ENCODE peak calls at places on chromosome 12, in eight cellular contexts. S is fibroblast of lung, V is MM.1S, P is GM12878, J is SK-N-SH, Z is K562, D is GM23338, O is neural progenitor cell. H is an unnamed sample.

GRCh38 chr12:46843811-46844210 is 18.0 kb upstream of the SLC38A4 start:
- DNase-seq in O (no peak), J (no peak), Z (no peak), D (no peak), V (no peak), S (peak; percentile 65), P (no peak), H (no peak)

GRCh38 chr12:103172447-103173112 is 215.1 kb downstream of the ASCL1 start:
- DNase-seq in S (no peak), J (no peak), V (no peak), D (no peak), P (no peak), Z (no peak), O (no peak), H (no peak)

GRCh38 chr12:105343836-105344235 is 13.3 kb downstream of the C12orf75 start:
- DNase-seq in Z (no peak), J (no peak), S (no peak), P (no peak), D (no peak), V (no peak), O (no peak), H (no peak)

GRCh38 chr12:570237-570925 is 92.9 kb downstream of the NINJ2 start:
- DNase-seq in Z (peak; percentile 62), S (peak; percentile 87), J (peak; percentile 81), V (no peak), P (no peak), D (peak; percentile 86), O (peak; percentile 70), H (no peak)

GRCh38 chr12:92570056-92570753 is 132.6 kb upstream of the PLEKHG7 start:
- DNase-seq in V (peak; percentile 87), S (peak; percentile 92), P (peak; percentile 93), D (peak; percentile 87), J (peak; percentile 49), Z (peak; percentile 84), O (peak; percentile 89), H (peak; percentile 64)

GRCh38 chr12:115638753-115639666 is 638.5 kb downstream of the MED13L start:
- DNase-seq in O (peak; percentile 69), Z (no peak), S (no peak), J (peak; percentile 49), V (no peak), P (no peak), D (peak; percentile 45), H (no peak)

GRCh38 chr12:130796985-130797686 is 41.9 kb downstream of the STX2 start:
- DNase-seq in D (no peak), S (no peak), J (no peak), O (no peak), Z (no peak), P (no peak), V (no peak), H (no peak)

GRCh38 chr12:66695130-66695529 is 16.3 kb upstream of the GRIP1 start:
- DNase-seq in S (no peak), V (peak; percentile 86), J (no peak), O (no peak), Z (no peak), D (no peak), P (no peak), H (no peak)

GRCh38 chr12:54958048-54958658 is 26.4 kb downstream of the TESPA1 start:
- DNase-seq in V (peak; percentile 76), J (peak; percentile 26), P (peak; percentile 44), Z (peak; percentile 72), S (peak; percentile 81), O (peak; percentile 74), D (peak; percentile 75), H (peak; percentile 54)

GRCh38 chr12:8035440-8036010 is 3.0 kb downstream of the FOXJ2 start:
- DNase-seq in O (no peak), P (no peak), D (no peak), S (no peak), J (no peak), Z (no peak), V (no peak), H (no peak)

GRCh38 chr12:83015390-83016225 is 328.9 kb downstream of the TMTC2 start:
- DNase-seq in D (no peak), P (no peak), S (peak; percentile 35), J (no peak), O (no peak), Z (peak; percentile 57), V (no peak), H (no peak)

GRCh38 chr12:42332301-42332894 is 6.4 kb downstream of the PPHLN1 start:
- DNase-seq in J (peak; percentile 56), O (no peak), S (peak; percentile 67), D (peak; percentile 40), Z (peak; percentile 65), V (peak; percentile 59), P (no peak), H (no peak)

GRCh38 chr12:131082795-131083194 is 129.1 kb downstream of the ADGRD1 start:
- DNase-seq in V (no peak), O (no peak), S (no peak), D (no peak), J (no peak), P (no peak), Z (no peak), H (no peak)

GRCh38 chr12:75705749-75706719 is 194.6 kb upstream of the KRR1 start:
- DNase-seq in V (no peak), J (peak; percentile 66), D (no peak), S (peak; percentile 100), P (no peak), O (no peak), Z (peak; percentile 54), H (no peak)

GRCh38 chr12:20722142-20722541 is 27.0 kb downstream of the SLCO1C1 start:
- DNase-seq in S (no peak), V (no peak), Z (no peak), J (no peak), O (no peak), D (no peak), P (no peak), H (peak; percentile 7)

GRCh38 chr12:124270671-124271070 is 24.2 kb upstream of the RFLNA start:
- DNase-seq in Z (no peak), J (no peak), V (no peak), D (no peak), O (no peak), S (no peak), P (no peak), H (no peak)

GRCh38 chr12:124277394-124278222 is 17.3 kb upstream of the RFLNA start:
- DNase-seq in S (no peak), V (peak; percentile 78), P (no peak), J (peak; percentile 44), Z (no peak), O (no peak), D (no peak), H (peak; percentile 35)

GRCh38 chr12:124278389-124279101 is 16.3 kb upstream of the RFLNA start:
- DNase-seq in S (no peak), P (no peak), V (no peak), Z (no peak), O (no peak), D (no peak), J (no peak), H (no peak)

GRCh38 chr12:124276337-124276736 is 18.6 kb upstream of the RFLNA start:
- DNase-seq in P (no peak), O (no peak), S (no peak), D (no peak), J (no peak), Z (no peak), V (no peak), H (no peak)

DNA sequence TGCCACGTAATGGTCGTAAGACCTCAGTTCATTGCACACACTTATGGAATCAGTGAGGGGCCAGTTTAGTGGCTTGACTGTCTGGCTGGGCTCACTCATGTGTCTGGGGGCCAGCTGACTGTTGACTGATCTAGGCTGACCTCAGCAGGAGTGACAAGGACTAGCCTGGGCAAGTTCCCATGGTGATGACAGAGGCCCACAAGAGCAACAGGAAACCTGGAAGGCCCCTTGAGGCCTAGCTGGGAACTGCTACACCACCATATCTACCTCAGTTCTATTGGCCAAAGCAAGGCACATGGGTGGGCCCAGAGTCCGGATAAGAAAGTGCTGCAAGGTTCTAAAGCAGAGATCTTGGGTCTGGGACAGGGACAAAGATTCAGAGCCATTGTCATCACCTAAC is 21.3 kb upstream of the RFLNA start:
- DNase-seq in D (peak; percentile 77), J (peak; percentile 59), V (no peak), Z (peak; percentile 82), O (no peak), S (peak; percentile 19), P (peak; percentile 37), H (peak; percentile 27)
- H2AFZ ChIP-seq in D (no peak overlapping the region), J (no peak overlapping the region), V (no peak overlapping the region), Z (peak overlapping the region; percentile 78), O (peak overlapping the region; percentile 40), S (no peak overlapping the region), P (no peak overlapping the region), H (no peak overlapping the region)

GRCh38 chr12:32305163-32305562 is 94.2 kb upstream of the FGD4 start:
- DNase-seq in O (no peak), Z (peak; percentile 54), S (peak; percentile 61), P (no peak), V (peak; percentile 58), J (peak; percentile 36), D (no peak), H (no peak)
- TF ChIP-seq CTCF in O (no peak), Z (no peak), S (no peak), P (no peak), V (peak; percentile 45), J (peak; percentile 72), D (no peak), H (peak; percentile 50)

DNA sequence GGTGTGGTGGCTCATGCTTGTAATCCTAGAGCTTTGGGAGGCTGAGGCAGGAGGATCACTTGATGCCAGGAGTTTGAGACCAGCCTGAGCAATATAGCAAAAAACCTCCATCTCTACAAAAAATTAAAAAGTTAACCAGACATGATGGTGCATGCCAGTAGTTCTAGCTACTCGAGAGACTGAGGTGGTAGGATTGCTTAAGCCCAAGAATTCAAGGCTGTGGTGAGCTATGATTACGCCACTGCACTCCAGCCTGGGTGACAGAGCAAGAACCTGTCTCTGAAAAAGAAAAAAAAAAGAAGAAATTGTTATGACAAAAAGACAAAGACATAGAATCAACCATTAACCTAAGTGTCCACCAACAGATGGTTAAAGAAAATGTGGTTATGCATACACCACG is 2.1 kb upstream of the ATP23 start:
- DNase-seq in V (no peak), J (no peak), Z (no peak), S (no peak), D (no peak), O (no peak), P (no peak), H (no peak)
- H2AFZ ChIP-seq in V (no peak overlapping the region), J (no peak overlapping the region), Z (peak overlapping the region; percentile 88), S (no peak overlapping the region), D (no peak overlapping the region), O (no peak overlapping the region), P (no peak overlapping the region), H (no peak overlapping the region)

GRCh38 chr12:4526923-4527546 is 11.7 kb upstream of the RAD51AP1 start:
- DNase-seq in O (no peak), V (peak; percentile 36), S (peak; percentile 45), D (peak; percentile 42), Z (no peak), J (peak; percentile 7), P (no peak), H (no peak)
- TF ChIP-seq CTCF in O (peak; percentile 66), V (peak; percentile 40), S (no peak), D (no peak), Z (no peak), J (peak; percentile 66), P (peak; percentile 31), H (peak; percentile 59)